ENCODE peak calls at places on chromosomes 7 and 10, in seven cellular contexts. Z is EL, R is NCI-H1417, U is T-helper 2 cell, B is midbrain, V is cardiac fibroblast, L is K562. T is an unnamed sample.

GRCh38 chr10:101968910-101969321 is 87.1 kb downstream of the ARMH3 start:
- DNase-seq in Z (no peak), R (no peak), U (peak), B (no peak), V (no peak), L (no peak), T (no peak)

GRCh38 chr7:71707041-71707440 is 575.1 kb downstream of the GALNT17 start:
- DNase-seq in Z (no peak), R (no peak), U (no peak), B (no peak), V (no peak), L (no peak), T (no peak)

GRCh38 chr10:34732926-34733325 is 82.2 kb downstream of the PARD3 start:
- DNase-seq in Z (peak), R (no peak), U (no peak), B (no peak), V (no peak), L (peak), T (peak)

GRCh38 chr7:41312235-41312634 is 390.7 kb downstream of the INHBA start:
- DNase-seq in Z (no peak), R (no peak), U (no peak), B (no peak), V (no peak), L (no peak), T (no peak)

GRCh38 chr10:32413513-32413912 is 32.4 kb upstream of the CCDC7 start:
- DNase-seq in Z (peak), R (no peak), U (no peak), B (no peak), V (peak), L (no peak), T (peak)

GRCh38 chr10:47380341-47381215 is 3.5 kb downstream of the ZNF488 start:
- DNase-seq in Z (no peak), R (no peak), U (no peak), B (no peak), V (no peak), L (no peak), T (no peak)

GRCh38 chr7:20220293-20220755 is 3.1 kb upstream of the MACC1 start:
- DNase-seq in Z (no peak), R (no peak), U (no peak), B (no peak), V (no peak), L (no peak), T (no peak)

GRCh38 chr10:116417821-116418220 is 9.8 kb upstream of the PNLIPRP3 start:
- DNase-seq in Z (no peak), R (no peak), U (no peak), B (no peak), V (no peak), L (no peak), T (no peak)

GRCh38 chr7:38187794-38188472 is 9.9 kb downstream of the STARD3NL start:
- DNase-seq in Z (no peak), R (no peak), U (no peak), B (no peak), V (no peak), L (no peak), T (no peak)

GRCh38 chr10:75110006-75110632 is 1.3 kb upstream of the SAMD8 start:
- DNase-seq in Z (no peak), R (no peak), U (no peak), B (no peak), V (no peak), L (no peak), T (no peak)

GRCh38 chr7:82677064-82677463 is 233.5 kb upstream of the CACNA2D1 start:
- DNase-seq in Z (no peak), R (no peak), U (no peak), B (no peak), V (no peak), L (no peak), T (no peak)